ENCODE peak calls at places on chromosomes 12 and 14, in eight cellular contexts. L is Peyer's patch; J is endodermal cell; M is CD8-positive, alpha-beta T cell; Y is ovary; R is tibial artery; F is AG04450; S is sigmoid colon. U is an unnamed sample. For H3K9me3, the result is how much of the 10 kb centered on the place peaks cover.

GRCh38 chr14:69710378-69710777 is 56.6 kb upstream of the SRSF5 start:
- DNase-seq in L (no peak), J (no peak), M (no peak), Y (no peak), R (no peak), F (no peak), S (no peak), U (no peak)

GRCh38 chr14:99520571-99521081 is 39.4 kb downstream of the CCNK start:
- DNase-seq in L (no peak), J (no peak), M (no peak), Y (peak), R (peak), F (no peak), S (peak), U (peak)

GRCh38 chr12:89183985-89184435 is 168.3 kb downstream of the DUSP6 start:
- DNase-seq in L (no peak), J (no peak), M (no peak), Y (no peak), R (peak), F (peak), S (peak), U (no peak)

GRCh38 chr12:79400481-79400880 is 290.3 kb downstream of the PAWR start:
- DNase-seq in L (no peak), J (no peak), M (no peak), Y (no peak), R (no peak), F (no peak), S (no peak), U (no peak)

GRCh38 chr14:68557648-68558047 is 235.2 kb downstream of the ZFP36L1 start:
- DNase-seq in L (no peak), J (no peak), M (no peak), Y (no peak), R (no peak), F (no peak), S (no peak), U (no peak)

GRCh38 chr14:85437143-85437542 is 92.8 kb upstream of the FLRT2 start:
- DNase-seq in L (no peak), J (no peak), M (no peak), Y (no peak), R (no peak), F (no peak), S (no peak), U (no peak)

GRCh38 chr14:72049462-72049861 is 117.2 kb downstream of the RGS6 start:
- DNase-seq in L (no peak), J (no peak), M (no peak), Y (no peak), R (no peak), F (no peak), S (no peak), U (no peak)

GRCh38 chr12:19946549-19946948 is 421.8 kb upstream of the PDE3A start:
- DNase-seq in L (no peak), J (no peak), M (no peak), Y (no peak), R (peak), F (peak), S (no peak), U (no peak)

GRCh38 chr14:85156319-85156718 is 373.6 kb upstream of the FLRT2 start:
- DNase-seq in L (no peak), J (no peak), M (no peak), Y (no peak), R (no peak), F (no peak), S (no peak), U (no peak)

GRCh38 chr12:42904683-42905418 is 315.3 kb upstream of the PRICKLE1 start:
- DNase-seq in L (no peak), J (no peak), M (no peak), Y (no peak), R (no peak), F (no peak), S (no peak), U (no peak)

GRCh38 chr12:93784339-93785086 is 107.3 kb downstream of the CRADD start:
- DNase-seq in L (peak), J (no peak), M (no peak), Y (peak), R (peak), F (no peak), S (peak), U (no peak)

GRCh38 chr12:55933799-55934174 is 2.8 kb downstream of the DGKA start:
- DNase-seq in L (no peak), J (no peak), M (no peak), Y (no peak), R (no peak), F (no peak), S (no peak), U (no peak)
- TF ChIP-seq CTCF in L (no peak), J (no peak), M (no peak), Y (no peak), R (no peak), F (no peak), S (no peak), U (no peak)

DNA sequence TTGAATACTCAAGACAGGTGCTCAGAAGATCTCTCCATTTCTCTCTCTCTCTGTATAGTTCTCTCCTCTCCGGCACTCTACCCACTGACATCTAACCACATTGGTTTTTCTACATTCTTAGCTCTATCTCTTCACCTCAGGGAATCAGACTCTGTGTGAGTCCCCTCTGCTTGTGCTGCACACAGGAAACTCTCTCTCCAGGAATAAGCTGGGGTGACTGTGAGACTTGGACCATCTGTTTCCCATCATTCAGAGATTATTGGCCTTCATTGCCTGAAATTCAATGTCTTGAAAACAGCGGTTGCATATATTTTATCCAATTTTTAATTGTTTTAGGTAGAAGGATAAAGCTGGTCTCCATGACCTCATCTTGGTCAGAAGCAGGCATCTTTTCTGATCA is 105.0 kb downstream of the SLC35F4 start:
- DNase-seq in L (no peak), J (no peak), M (no peak), Y (no peak), R (no peak), F (no peak), S (no peak), U (no peak)
- H3K9me3 ChIP-seq in L (under half), J (under half), M (under half), Y (under half), R (under half), F (under half), S (under half), U (under half)

DNA sequence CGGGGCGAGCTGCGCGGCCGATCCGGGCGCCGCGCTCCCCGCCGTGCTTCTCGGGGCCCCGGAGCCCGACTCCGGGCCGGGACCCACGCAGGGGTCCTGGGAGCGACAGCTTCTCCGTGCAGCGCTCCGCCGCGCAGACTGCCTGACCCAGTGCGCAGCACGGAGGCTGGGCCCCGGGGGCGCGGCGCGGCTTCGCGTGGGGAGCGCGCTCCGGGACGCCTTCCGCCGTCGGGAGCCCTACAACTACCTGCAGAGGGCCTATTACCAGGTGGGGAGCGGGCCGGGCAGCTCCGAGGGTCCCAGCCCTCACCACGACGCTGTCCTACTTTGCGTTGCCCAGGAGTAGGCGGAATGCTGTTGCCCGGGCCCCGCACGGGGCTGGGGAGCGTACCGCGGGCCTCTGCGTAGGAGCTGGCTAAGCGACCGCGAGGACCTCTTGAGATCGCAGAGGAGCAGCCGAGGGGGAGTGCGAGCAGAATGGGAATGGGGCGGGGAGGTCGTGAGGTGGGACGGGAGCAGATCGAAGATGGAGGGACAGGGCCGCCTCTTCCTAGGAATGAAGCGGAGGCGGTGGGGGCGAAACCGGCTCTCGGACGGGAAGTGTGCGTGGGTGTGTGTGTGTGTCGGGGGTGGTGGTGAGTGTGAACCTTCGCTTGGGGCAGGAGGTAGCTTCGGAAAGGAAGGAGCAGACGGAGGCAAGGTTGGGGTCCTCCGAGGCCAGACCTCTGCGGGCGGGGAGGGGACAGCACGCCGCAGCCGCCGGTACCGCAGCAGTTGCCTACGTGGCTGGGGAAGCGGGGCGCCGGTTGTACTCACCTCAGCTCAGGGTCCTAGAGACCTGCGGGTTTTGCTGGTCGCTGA is 694 bp downstream of the P3H3 start:
- DNase-seq in L (peak), J (peak), M (peak), Y (peak), R (no peak), F (no peak), S (peak), U (no peak)
- TF ChIP-seq CTCF in L (no peak), J (no peak), M (no peak), Y (no peak), R (no peak), F (no peak), S (no peak), U (no peak)

DNA sequence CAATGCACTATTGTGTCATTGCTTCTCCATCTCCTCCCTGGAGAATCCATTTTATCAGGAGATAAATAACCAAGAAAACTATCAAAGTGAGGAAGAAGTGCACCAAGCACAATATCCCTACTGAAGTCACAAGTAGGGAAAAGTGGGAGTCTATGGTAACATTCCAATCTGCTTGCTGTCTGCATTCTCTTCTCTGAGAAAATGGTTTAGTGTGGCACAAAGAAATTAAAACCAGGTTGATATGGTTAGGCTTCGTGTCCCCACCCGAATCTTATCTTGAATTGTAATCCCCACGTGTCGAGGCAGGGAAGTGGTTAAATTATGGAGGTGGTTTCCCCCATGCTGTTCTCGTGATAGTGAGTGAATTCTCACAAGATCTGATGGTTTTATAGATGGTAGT is 209.7 kb downstream of the PRKD1 start:
- DNase-seq in L (no peak), J (no peak), M (no peak), Y (no peak), R (no peak), F (no peak), S (no peak), U (no peak)
- H3K9me3 ChIP-seq in L (under half), J (under half), M (under half), Y (under half), R (under half), F (under half), S (under half), U (under half)

GRCh38 chr14:60079723-60080122 is 12.0 kb upstream of the PCNX4 start:
- DNase-seq in L (no peak), J (no peak), M (no peak), Y (no peak), R (no peak), F (no peak), S (no peak), U (no peak)
- TF ChIP-seq CTCF in L (no peak), J (peak), M (no peak), Y (no peak), R (no peak), F (peak), S (no peak), U (no peak)

DNA sequence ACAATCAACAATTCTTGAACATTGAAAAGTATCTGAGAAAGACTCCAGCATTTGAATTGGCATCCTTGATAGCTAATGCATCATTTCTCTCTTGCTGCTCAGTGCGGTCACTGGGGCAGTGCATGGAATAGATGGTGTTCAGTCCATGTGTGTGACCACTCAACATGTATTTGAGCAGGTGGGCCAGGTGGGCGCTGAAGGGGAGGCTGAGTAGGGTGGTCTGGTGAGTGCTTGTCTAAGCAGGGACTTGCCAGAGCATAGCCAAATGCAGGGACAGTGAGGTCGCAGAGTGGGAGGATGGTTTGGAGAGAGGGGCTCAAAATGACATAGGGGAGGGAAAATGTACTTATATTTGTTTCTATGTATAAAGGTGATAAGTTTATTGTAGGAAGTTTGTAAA is 409.0 kb downstream of the TMEM121 start:
- DNase-seq in L (no peak), J (peak), M (no peak), Y (no peak), R (no peak), F (no peak), S (peak), U (no peak)
- H3K9me3 ChIP-seq in L (under half), J (half or more), M (under half), Y (under half), R (under half), F (half or more), S (under half), U (under half)

GRCh38 chr14:40317690-40318089 is 885.5 kb upstream of the FBXO33 start:
- DNase-seq in L (no peak), J (no peak), M (no peak), Y (no peak), R (no peak), F (no peak), S (no peak), U (no peak)

GRCh38 chr14:40312296-40312695 is 880.1 kb upstream of the FBXO33 start:
- DNase-seq in L (no peak), J (no peak), M (no peak), Y (no peak), R (no peak), F (no peak), S (no peak), U (no peak)

GRCh38 chr14:40318211-40318719 is 886.0 kb upstream of the FBXO33 start:
- DNase-seq in L (no peak), J (peak), M (no peak), Y (no peak), R (no peak), F (no peak), S (no peak), U (no peak)
- TF ChIP-seq CTCF in L (no peak), J (no peak), M (no peak), Y (no peak), R (no peak), F (no peak), S (no peak), U (no peak)

GRCh38 chr12:34597548-34598351 is 575.5 kb downstream of the ALG10 start:
- DNase-seq in L (no peak), J (no peak), M (no peak), Y (no peak), R (peak), F (no peak), S (peak), U (peak)
- H3K9me3 ChIP-seq in L (under half), J (half or more), M (under half), Y (under half), R (under half), F (half or more), S (under half), U (under half)

U was measured in right lobe of liver.